ENCODE peak calls at places on chromosome 4, in eight cellular contexts. U is tibial nerve; J is CD8-positive, alpha-beta T cell; V is BJ; X is astrocyte; C is neural progenitor cell; Q is H9; I is uterus. Z is an unnamed sample. For H3K27me3, the result is how much of the 10 kb centered on the place peaks cover.

GRCh38 chr4:76366737-76367136 is 54.2 kb downstream of the CCDC158 start:
- DNase-seq in U (no peak), J (no peak), V (no peak), X (no peak), C (no peak), Q (no peak), I (no peak), Z (no peak)

GRCh38 chr4:120922390-120923200 is at the start of gene PRDM5:
- DNase-seq in U (peak), J (no peak), V (no peak), X (peak), C (peak), Q (peak), I (peak), Z (no peak)

GRCh38 chr4:71004281-71004851 is 10.9 kb downstream of the DCK start:
- DNase-seq in U (no peak), J (peak), V (no peak), X (no peak), C (peak), Q (peak), I (no peak), Z (no peak)

GRCh38 chr4:88613417-88613875 is 21.2 kb downstream of the HERC3 start:
- DNase-seq in U (no peak), J (no peak), V (no peak), X (no peak), C (no peak), Q (no peak), I (no peak), Z (no peak)

GRCh38 chr4:94819371-94819770 is 61.6 kb downstream of the BMPR1B start:
- DNase-seq in U (no peak), J (no peak), V (no peak), X (no peak), C (no peak), Q (no peak), I (no peak), Z (no peak)

GRCh38 chr4:159725571-159725970 is 622.7 kb downstream of the RAPGEF2 start:
- DNase-seq in U (no peak), J (no peak), V (no peak), X (no peak), C (no peak), Q (no peak), I (no peak), Z (no peak)

GRCh38 chr4:105061136-105061696 is 85.5 kb upstream of the TET2 start:
- DNase-seq in U (no peak), J (no peak), V (no peak), X (peak), C (peak), Q (peak), I (no peak), Z (peak)

GRCh38 chr4:184819786-184820185 is 6.0 kb downstream of the ACSL1 start:
- DNase-seq in U (no peak), J (no peak), V (no peak), X (no peak), C (no peak), Q (no peak), I (no peak), Z (no peak)

GRCh38 chr4:102543030-102543505 is 41.9 kb downstream of the NFKB1 start:
- DNase-seq in U (no peak), J (no peak), V (no peak), X (no peak), C (no peak), Q (no peak), I (no peak), Z (no peak)

GRCh38 chr4:38055566-38055965 is 95.4 kb downstream of the PTTG2 start:
- DNase-seq in U (no peak), J (no peak), V (no peak), X (no peak), C (no peak), Q (peak), I (no peak), Z (no peak)

GRCh38 chr4:153318696-153319320 is 25.7 kb upstream of the MND1 start:
- DNase-seq in U (peak), J (no peak), V (peak), X (peak), C (peak), Q (no peak), I (no peak), Z (no peak)

GRCh38 chr4:37946503-37947179 is 13.6 kb upstream of the PTTG2 start:
- DNase-seq in U (no peak), J (no peak), V (no peak), X (no peak), C (no peak), Q (no peak), I (no peak), Z (no peak)

GRCh38 chr4:151745727-151746231 is 15.0 kb downstream of the GATB start:
- DNase-seq in U (no peak), J (no peak), V (peak), X (peak), C (no peak), Q (no peak), I (no peak), Z (no peak)

GRCh38 chr4:89586864-89587263 is 250.1 kb downstream of the SNCA start:
- DNase-seq in U (no peak), J (no peak), V (no peak), X (no peak), C (peak), Q (no peak), I (no peak), Z (no peak)

DNA sequence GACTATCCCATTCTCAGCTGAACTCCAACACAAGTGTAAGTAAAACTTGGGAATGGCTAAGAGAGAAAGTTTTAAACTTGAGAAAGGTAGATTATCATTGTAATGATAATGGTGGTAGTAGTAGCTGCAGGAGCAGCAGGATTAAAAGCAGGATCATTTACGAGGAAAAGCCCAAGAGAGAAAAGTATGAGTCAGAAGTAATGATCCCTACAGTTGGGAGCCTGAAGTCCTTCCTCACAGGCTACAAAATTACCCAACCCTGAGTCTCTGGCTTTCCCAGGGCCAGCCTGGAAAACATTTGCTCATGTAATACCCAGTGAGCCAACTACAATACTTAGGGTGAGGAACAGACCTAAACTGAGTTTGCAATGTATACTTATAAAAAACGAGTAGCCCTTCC is 4.4 kb upstream of the PRDM8 start:
- DNase-seq in U (no peak), J (no peak), V (no peak), X (peak), C (no peak), Q (no peak), I (no peak), Z (no peak)
- H3K27me3 ChIP-seq in U (half or more), J (under half), V (under half), X (under half), C (half or more), Q (half or more), I (under half), Z (half or more)

DNA sequence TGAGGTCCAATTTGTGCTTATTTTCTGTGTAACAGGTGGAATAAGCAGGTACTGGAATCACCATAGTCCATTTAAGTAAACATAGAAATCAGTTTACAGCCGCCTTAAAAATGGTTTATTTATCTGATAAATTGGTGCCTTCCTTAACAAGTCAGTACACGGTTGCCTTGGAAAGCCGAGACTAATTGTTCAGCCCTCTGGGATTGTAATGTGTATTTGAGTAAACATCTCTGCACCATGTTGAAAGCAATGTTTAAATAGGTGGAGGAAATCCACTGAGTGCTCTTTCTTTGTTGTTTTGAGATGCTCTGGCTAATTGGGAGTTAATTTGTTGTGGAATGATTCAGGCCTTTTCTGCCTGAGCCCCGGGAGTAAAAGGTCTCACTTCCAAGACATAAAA is 45.7 kb upstream of the ADRA2C start:
- DNase-seq in U (no peak), J (no peak), V (no peak), X (no peak), C (no peak), Q (no peak), I (no peak), Z (no peak)
- H3K27me3 ChIP-seq in U (under half), J (under half), V (under half), X (under half), C (under half), Q (under half), I (under half), Z (under half)

DNA sequence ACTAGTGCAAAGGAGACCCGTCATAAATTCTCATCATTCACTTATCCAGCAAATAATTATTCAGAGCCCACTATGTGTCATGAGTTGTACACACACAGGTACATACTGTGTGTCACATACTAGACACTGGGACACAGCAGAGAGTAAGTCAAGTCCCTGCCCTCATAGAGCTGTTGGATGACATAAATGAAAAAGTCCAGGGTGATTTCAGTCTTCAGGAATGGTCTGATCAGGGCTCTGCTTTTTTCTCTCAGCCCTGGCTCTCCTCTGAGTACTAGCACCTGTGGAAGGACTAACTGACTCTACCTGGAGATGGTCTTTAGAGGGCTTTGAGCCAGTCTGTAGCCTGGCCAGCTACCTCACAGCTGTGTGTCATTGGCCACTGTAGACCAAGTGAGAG is 198.0 kb upstream of the LEF1 start:
- DNase-seq in U (no peak), J (no peak), V (no peak), X (no peak), C (no peak), Q (no peak), I (no peak), Z (no peak)
- H3K27me3 ChIP-seq in U (under half), J (under half), V (under half), X (under half), C (under half), Q (under half), I (under half), Z (under half)

GRCh38 chr4:113112341-113112978 is 63.0 kb downstream of the ANK2 start:
- DNase-seq in U (no peak), J (no peak), V (no peak), X (no peak), C (no peak), Q (no peak), I (no peak), Z (no peak)
- H3K27me3 ChIP-seq in U (under half), J (under half), V (under half), X (under half), C (under half), Q (under half), I (under half), Z (under half)

DNA sequence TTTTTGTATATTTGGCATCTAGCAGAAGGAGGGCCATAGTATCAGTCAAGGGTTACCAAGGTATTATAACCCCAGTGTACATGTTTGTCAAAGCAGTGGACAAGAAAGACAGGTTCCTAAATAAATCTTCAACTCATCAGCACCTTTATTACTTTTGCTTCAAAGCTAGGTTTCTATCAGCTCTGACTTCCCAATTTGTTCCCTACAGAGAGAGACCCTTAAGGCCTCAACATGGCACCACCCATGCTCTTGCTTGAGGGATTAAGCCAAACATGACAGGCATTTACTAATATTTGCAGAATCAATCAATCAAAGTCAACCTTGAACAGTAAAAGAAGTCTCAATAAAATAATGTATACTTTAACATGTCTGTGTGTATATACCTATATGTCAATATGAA is 9.4 kb downstream of the TBCK start:
- DNase-seq in U (no peak), J (no peak), V (no peak), X (no peak), C (no peak), Q (no peak), I (no peak), Z (no peak)
- H3K27me3 ChIP-seq in U (under half), J (under half), V (under half), X (under half), C (under half), Q (under half), I (under half), Z (under half)

DNA sequence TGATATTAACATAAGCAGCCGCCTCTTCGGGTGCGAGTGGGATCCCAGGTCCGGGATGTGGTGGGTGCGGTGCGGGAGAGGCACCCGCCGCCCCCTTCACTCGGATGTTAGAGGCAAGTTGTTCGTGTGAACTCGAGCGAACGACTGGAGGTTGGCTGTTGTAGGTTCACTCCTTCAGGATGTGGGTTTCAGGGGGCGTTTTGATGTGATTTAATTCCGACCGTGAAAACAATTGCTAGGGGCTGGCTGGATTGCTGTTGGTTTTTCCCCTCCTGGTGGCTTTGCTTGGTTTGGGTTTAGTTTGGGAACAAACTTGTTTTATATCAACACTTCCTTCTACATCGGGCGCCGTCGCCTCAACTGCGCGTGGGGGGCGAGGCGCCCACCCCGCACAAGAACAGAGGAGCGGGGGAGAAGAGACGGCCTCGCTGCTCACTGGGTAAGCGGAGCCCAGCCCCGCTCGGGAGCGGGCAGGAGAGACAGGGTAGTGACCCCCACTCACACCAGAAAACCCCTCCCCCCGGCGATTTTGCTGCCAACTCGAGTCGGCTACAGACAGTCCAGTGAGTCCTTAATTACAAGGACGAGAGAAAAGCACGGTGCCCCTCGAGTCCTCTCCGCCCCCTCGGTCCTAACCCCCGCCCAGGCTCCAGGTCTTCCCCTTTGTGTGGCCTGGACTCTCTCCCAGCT is 3.0 kb upstream of the LEF1 start:
- DNase-seq in U (no peak), J (peak), V (no peak), X (no peak), C (peak), Q (peak), I (no peak), Z (no peak)
- H3K27me3 ChIP-seq in U (under half), J (under half), V (under half), X (under half), C (half or more), Q (half or more), I (under half), Z (under half)

DNA sequence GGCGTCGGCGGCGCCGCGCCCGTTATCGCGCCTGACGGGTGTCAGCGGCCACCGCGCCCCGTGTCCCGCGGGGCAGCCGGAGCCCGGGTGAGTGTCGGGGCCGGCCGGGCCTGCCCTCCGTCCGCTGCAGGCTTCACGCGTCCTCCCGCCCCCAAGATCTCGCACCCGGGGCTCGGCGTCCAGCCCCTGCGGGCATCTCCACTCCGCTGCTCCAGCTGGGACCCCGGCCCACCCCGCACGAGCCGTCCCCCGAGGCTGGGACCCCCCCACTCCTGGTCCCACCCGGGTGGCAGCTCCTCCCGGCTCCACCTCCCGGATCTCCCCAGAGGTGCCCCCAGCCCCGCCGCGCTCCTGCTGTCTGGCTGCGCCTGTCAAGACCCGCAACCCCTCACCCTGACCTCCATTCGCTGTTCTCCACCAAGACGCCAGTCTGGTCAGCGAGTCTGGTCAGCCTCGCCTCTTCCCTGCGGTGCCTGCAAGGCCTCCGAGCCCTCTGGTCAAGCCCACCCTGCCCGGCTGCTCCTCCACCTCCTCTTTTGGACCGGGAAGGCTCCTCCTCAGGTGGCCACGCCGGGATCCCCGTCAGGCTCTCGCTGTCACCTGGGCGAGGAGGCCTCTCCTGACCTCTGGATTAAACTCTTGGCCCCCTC is 66.0 kb upstream of the NKX1-1 start:
- DNase-seq in U (no peak), J (no peak), V (no peak), X (no peak), C (no peak), Q (no peak), I (peak), Z (no peak)
- H3K27me3 ChIP-seq in U (under half), J (under half), V (under half), X (under half), C (under half), Q (under half), I (under half), Z (under half)